ENCODE peak calls at places on chromosomes 12 and 14, in four cellular contexts. L is HCT116, Y is K562, V is HepG2. I is an unnamed sample.

GRCh38 chr12:56723889-56724659 is 1.0 kb downstream of the NACA start:
- DNase-seq in Y (no peak), L (no peak), V (peak; percentile 41), I (no peak)

GRCh38 chr12:50050119-50050385 is 7.3 kb upstream of the ASIC1 start:
- DNase-seq in L (no peak), V (no peak), Y (no peak), I (no peak)

GRCh38 chr12:685388-685787 is 22.1 kb upstream of the NINJ2 start:
- DNase-seq in Y (no peak), L (no peak), V (no peak), I (no peak)

GRCh38 chr14:41167040-41167439 is 439.6 kb upstream of the LRFN5 start:
- DNase-seq in V (no peak), Y (no peak), L (no peak), I (no peak)

GRCh38 chr12:27840229-27840999 is 60.4 kb upstream of the MANSC4 start:
- DNase-seq in L (no peak), V (no peak), Y (no peak), I (no peak)

GRCh38 chr12:10669533-10669932 is 4.3 kb downstream of the STYK1 start:
- DNase-seq in Y (no peak), V (no peak), L (no peak), I (no peak)

GRCh38 chr12:84502907-84503787 is 409.5 kb downstream of the SLC6A15 start:
- DNase-seq in Y (peak; percentile 9), L (peak; percentile 42), V (peak; percentile 16), I (no peak)

GRCh38 chr14:31291210-31291609 is 83.6 kb upstream of the HECTD1 start:
- DNase-seq in V (no peak), Y (no peak), L (no peak), I (no peak)

GRCh38 chr14:19775587-19775986 is 2.3 kb downstream of the OR4M1 start:
- DNase-seq in L (no peak), V (no peak), Y (no peak), I (no peak)

GRCh38 chr14:93789366-93790130 is 1.3 kb upstream of the PRIMA1 start:
- DNase-seq in V (no peak), Y (no peak), L (no peak), I (peak; percentile 42)

GRCh38 chr14:104318558-104319488 is 180.4 kb downstream of the KIF26A start:
- DNase-seq in V (no peak), Y (no peak), L (no peak), I (no peak)

GRCh38 chr12:111429760-111430417 is 24.2 kb downstream of the SH2B3 start:
- DNase-seq in L (no peak), V (no peak), Y (no peak), I (peak; percentile 63)

GRCh38 chr14:105410642-105411016 is 9.0 kb upstream of the MTA1 start:
- DNase-seq in L (no peak), Y (no peak), V (no peak), I (no peak)

GRCh38 chr14:105532735-105533141 is 6.4 kb downstream of the TMEM121 start:
- DNase-seq in V (peak; percentile 56), L (no peak), Y (peak; percentile 61), I (peak; percentile 62)

GRCh38 chr12:32583535-32583934 is 95.6 kb upstream of the DNM1L start:
- DNase-seq in Y (no peak), L (no peak), V (no peak), I (no peak)

GRCh38 chr12:55188974-55189556 is 31.8 kb upstream of the OR10A7 start:
- DNase-seq in Y (peak; percentile 55), L (peak; percentile 69), V (peak; percentile 72), I (peak; percentile 39)

GRCh38 chr14:51507556-51508511 is 143.9 kb upstream of the FRMD6 start:
- DNase-seq in V (no peak), Y (no peak), L (no peak), I (peak; percentile 68)

GRCh38 chr12:120010661-120011230 is 21.7 kb downstream of the BICDL1 start:
- DNase-seq in Y (no peak), L (no peak), V (no peak), I (no peak)

GRCh38 chr14:105838591-105839424 is 312.4 kb downstream of the TMEM121 start:
- DNase-seq in V (no peak), L (no peak), Y (no peak), I (no peak)

GRCh38 chr12:55942577-55943136 is 11.7 kb downstream of the DGKA start:
- DNase-seq in Y (no peak), L (no peak), V (no peak), I (no peak)

GRCh38 chr12:6345319-6346071 is 3.6 kb upstream of the TNFRSF1A start:
- DNase-seq in V (peak; percentile 84), L (peak; percentile 85), Y (peak; percentile 58), I (no peak)

GRCh38 chr14:54651649-54652048 is 84.7 kb downstream of the SAMD4A start:
- DNase-seq in Y (no peak), L (no peak), V (no peak), I (no peak)

GRCh38 chr14:54652188-54652889 is 85.4 kb downstream of the SAMD4A start:
- DNase-seq in L (peak; percentile 86), Y (no peak), V (peak; percentile 91), I (no peak)

GRCh38 chr14:54652890-54653201 is 85.9 kb downstream of the SAMD4A start:
- DNase-seq in Y (no peak), V (no peak), L (no peak), I (no peak)

GRCh38 chr14:54651018-54651351 is 84.1 kb downstream of the SAMD4A start:
- DNase-seq in L (no peak), V (no peak), Y (no peak), I (no peak)

DNA sequence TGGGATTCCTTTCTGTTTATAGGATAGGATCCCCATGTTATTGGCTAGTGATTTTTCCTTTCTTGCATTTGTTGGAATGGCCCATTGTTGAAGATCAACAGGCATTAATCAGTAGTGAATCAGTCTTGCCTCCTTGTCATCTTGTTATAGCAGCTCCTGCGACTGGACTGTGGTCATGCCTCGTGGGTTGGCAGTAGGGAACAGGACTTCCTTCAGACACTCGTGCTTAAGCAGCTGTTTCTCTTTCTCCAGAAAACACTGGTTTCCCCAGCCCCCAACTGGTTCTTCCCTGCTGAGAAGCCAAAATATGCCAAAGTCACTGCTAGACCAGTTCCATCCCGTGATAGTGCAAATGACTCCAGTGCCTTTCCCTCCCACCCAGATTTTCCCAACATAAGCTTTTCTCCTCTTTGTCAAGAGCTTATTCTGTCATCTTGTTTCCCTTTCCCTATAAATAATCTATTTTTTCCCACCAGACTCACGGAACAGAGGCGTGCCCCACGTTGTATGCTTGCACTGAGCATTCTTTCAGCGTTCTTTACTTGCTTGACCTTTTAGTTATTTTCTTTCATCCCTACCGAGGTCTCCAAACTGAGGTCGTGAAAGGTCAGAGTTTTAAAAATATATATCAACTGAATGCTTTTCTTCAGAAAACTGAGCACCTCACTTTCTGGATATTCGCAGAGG is 83.5 kb downstream of the SAMD4A start:
- DNase-seq in V (peak; percentile 78), L (no peak), Y (no peak), I (no peak)
- TF ChIP-seq ELF1 in V (no peak), L (no peak), Y (no peak), I (no peak)

DNA sequence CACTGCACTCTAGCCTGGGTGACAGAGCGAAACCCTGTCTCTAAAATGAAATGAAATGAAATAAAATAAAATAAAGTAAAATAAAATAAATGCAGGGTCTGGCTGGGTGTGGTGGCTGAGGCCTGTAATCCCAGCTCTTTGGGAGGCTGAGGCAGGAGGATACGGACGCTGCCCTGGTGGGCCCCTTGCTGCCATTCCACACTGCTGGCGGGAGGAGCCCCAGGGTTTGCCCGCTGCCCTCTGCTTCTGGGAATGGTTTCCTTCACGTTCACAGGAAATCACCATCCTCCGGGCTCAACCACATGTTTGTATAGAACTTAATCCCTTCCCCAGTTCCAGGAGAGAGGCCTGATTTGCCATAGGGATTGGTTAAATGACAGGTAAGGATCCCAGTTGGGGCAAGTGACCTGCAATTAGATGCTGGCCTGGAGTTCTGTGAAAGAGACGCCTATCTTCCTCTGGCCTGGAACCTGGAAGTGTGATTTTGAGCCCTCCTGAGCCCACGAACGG is 29.3 kb downstream of the CALM1 start:
- DNase-seq in L (no peak), Y (no peak), V (no peak), I (no peak)
- H3K27ac ChIP-seq in L (no peak overlapping the region), Y (no peak overlapping the region), V (no peak overlapping the region), I (no peak overlapping the region)

DNA sequence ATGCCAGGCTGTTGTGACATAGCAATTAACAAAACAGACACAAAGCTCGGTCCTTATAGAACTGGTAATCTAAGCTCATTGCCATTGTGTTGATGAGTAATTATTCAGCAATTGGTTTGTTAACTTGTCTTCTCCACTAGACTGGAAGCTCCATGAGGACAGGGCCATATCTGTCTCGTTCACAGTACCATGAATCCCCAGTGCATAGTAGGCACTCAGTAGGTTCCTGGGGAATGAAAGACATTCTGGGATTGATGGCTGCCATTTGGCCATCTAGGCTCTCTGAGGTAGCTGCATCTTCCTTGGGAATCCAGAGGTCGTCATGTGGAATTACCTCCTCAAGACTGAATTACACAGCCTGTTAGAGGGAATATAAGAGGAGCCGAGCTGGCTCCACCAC is 177.3 kb downstream of the CHST11 start:
- DNase-seq in L (no peak), V (no peak), Y (no peak), I (no peak)
- TF ChIP-seq ELF1 in L (no peak), V (no peak), Y (no peak), I (no peak)

DNA sequence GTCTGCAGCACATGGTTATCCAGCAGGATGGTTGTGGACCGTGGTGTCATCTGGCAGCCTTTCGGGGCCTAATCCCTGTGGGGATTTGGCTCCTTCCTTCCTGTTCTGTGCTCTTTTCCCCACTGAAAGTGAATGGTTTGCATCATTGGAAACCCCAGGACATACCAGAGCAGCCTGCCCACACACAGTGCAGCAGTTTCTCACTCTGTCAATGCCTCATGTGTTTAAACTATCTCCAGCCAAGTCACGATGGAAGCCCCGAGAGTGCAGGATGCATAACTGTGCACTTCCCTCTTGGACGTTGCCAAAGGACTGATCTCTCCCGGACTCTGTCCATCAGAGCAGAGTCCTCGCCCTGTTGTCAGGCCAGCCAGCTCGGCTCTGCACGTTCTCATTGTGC is 29.0 kb upstream of the AMN start:
- DNase-seq in V (no peak), L (no peak), Y (no peak), I (no peak)
- H3K27ac ChIP-seq in V (peak overlapping the region; percentile 33), L (no peak overlapping the region), Y (no peak overlapping the region), I (no peak overlapping the region)

DNA sequence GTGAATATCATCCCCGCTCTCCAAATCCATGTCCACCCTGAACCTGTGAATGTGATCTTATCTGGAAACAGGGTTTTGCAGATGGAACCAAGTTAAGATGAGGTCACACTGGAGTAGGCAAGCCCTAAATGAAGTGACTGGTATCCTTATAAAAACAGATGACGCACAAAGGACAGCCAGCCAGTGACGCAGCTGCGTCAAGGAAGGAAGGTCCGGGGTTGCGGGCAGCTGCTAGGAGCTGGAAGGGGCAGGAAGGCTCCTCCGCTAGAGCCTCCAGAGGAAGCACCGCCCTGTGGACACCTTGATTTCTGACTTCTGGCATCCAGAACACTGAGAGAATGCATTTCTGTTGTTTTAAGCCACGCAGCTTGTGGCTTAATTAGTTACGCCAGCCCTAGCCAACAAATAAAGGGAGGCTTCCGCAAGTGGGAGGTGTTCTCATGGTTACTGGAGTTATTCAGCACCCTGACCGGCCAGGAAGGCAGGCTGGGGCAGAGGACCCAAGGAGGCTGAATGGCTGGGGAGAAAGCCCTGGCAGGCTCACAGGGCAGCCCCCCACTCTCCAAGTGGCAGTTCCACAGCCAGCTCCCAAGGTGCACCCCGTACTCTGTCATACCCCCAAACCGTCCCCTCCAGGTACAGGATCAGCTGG is 127.6 kb upstream of the NCOR2 start:
- DNase-seq in L (no peak), V (no peak), Y (no peak), I (no peak)
- TF ChIP-seq ELF1 in L (no peak), V (no peak), Y (no peak), I (no peak)